ENCODE peak calls at places on chromosomes 2 and 18, in nine cellular contexts. X is endodermal cell, O is suprapubic skin, A is spleen, D is GM23248, S is brain microvascular endothelial cell, M is upper lobe of right lung, J is lower lobe of right lung, E is fibroblast of lung. N is an unnamed sample.
A peak's percentile ranks its signal among the peaks of the same experiment; 100 is the strongest.

GRCh38 chr2:118492335-118492734 is 355.1 kb downstream of the EN1 start:
- DNase-seq in O (no peak), J (no peak), M (no peak), D (no peak), X (peak; percentile 10), A (no peak), S (peak; percentile 2), E (peak; percentile 20), N (peak; percentile 29)

GRCh38 chr2:67338601-67339233 is 58.4 kb upstream of the ETAA1 start:
- DNase-seq in O (no peak), S (no peak), J (no peak), M (no peak), E (no peak), D (no peak), X (no peak), A (no peak), N (no peak)

GRCh38 chr2:31420936-31421335 is 6.4 kb upstream of the XDH start:
- DNase-seq in O (no peak), D (peak; percentile 28), J (no peak), X (no peak), S (no peak), M (no peak), E (peak; percentile 50), A (no peak), N (peak; percentile 15)

GRCh38 chr18:51559198-51559901 is 361.9 kb upstream of the MEX3C start:
- DNase-seq in S (no peak), A (no peak), M (no peak), X (peak; percentile 61), J (no peak), O (no peak), D (no peak), E (peak; percentile 14), N (no peak)

GRCh38 chr2:98258906-98259305 is 87.3 kb upstream of the CNGA3 start:
- DNase-seq in S (no peak), O (no peak), E (no peak), A (no peak), M (no peak), D (no peak), X (no peak), J (no peak), N (no peak)

GRCh38 chr2:15307526-15307925 is 253.6 kb downstream of the NBAS start:
- DNase-seq in A (no peak), M (no peak), J (no peak), D (peak; percentile 7), X (no peak), O (no peak), S (no peak), E (no peak), N (no peak)

GRCh38 chr2:55511508-55512124 is 7.9 kb upstream of the CFAP36 start:
- DNase-seq in D (peak; percentile 65), J (no peak), M (no peak), S (peak; percentile 30), X (peak; percentile 72), A (no peak), E (peak; percentile 43), O (no peak), N (peak; percentile 58)

GRCh38 chr18:77077836-77078456 is 54.6 kb downstream of the MBP start:
- DNase-seq in A (no peak), M (no peak), S (peak; percentile 78), E (peak; percentile 79), X (no peak), J (no peak), O (no peak), D (peak; percentile 66), N (peak; percentile 23)

GRCh38 chr2:234674781-234675201 is 177.9 kb upstream of the ARL4C start:
- DNase-seq in S (peak; percentile 74), A (no peak), J (no peak), O (no peak), X (peak; percentile 15), D (peak; percentile 74), E (peak; percentile 82), M (no peak), N (peak; percentile 38)

GRCh38 chr2:158357122-158357521 is 99.4 kb downstream of the CCDC148 start:
- DNase-seq in D (no peak), M (no peak), J (no peak), A (no peak), X (no peak), O (no peak), S (no peak), E (no peak), N (no peak)
- H3K27me3 ChIP-seq in D (no peaks in the 10 kb centered on the region), M (no peaks in the 10 kb centered on the region), J (no peaks in the 10 kb centered on the region), A (no peaks in the 10 kb centered on the region), X (no peaks in the 10 kb centered on the region), O (no peaks in the 10 kb centered on the region), S (no peaks in the 10 kb centered on the region), E (no peaks in the 10 kb centered on the region), N (no peaks in the 10 kb centered on the region)

DNA sequence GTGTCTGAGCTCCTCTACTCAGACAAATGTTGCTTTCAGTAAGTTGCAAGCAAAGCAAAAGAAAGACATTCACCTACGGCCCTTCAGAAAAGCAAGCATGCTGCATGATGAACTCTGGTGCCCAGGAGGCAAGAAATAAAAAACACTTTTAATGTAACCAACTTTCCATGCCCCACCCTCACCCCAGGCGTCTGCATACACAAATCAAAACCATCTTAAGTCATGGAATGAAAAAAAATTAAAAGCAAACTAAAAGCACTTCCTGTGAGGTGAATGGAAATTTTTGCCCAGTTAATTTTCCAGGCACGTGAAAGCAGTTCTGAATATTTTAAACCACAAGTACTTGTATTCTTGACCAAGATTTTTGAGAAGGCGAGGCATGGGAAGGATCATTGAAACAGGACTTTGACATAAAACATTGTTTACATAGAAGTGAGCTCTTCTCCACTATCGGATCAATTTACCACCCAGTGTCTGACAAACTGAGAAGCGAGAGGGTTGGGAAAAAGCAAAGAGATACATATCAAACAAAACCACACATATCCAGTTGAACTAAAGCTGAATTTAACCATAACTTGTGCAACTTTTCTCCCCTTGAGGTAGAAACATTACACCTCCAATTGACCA is 2.4 kb upstream of the ICOS start:
- DNase-seq in J (no peak), S (no peak), X (no peak), O (no peak), D (peak; percentile 8), M (no peak), A (no peak), E (no peak), N (no peak)
- H3K4me3 ChIP-seq in J (no peak overlapping the region), S (no peak overlapping the region), X (no peak overlapping the region), O (no peak overlapping the region), D (no peak overlapping the region), M (no peak overlapping the region), A (no peak overlapping the region), E (no peak overlapping the region), N (no peak overlapping the region)

DNA sequence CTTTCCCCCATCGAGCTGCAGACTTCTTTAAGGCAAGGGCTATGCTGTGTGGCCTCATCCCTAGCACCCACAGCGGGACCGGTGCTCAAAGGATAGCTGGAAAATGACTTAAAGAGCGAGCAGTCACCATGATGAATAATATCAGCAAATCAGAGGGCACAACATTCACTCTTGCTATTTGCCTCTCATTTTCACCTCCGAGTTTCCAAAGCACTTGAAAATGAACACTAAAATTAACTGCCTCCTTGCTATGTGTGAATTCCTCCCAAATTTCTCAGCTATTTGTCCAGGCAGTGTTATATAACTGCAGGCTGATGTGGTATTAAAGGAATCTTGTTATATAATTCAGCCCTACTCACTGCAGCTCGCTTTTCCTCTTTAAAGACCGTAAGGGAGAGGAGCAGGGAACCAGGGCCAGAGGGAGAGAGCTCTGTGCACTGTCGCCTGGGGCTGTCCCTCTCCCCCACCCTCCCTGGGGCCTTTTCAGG is 1.5 kb downstream of the CYS1 start:
- DNase-seq in S (no peak), E (peak; percentile 51), J (no peak), O (no peak), D (no peak), A (no peak), M (no peak), X (no peak), N (no peak)
- H3K27me3 ChIP-seq in S (peaks cover 49% of the 10 kb centered on the region), E (peaks cover 32% of the 10 kb centered on the region), J (peaks cover 64% of the 10 kb centered on the region), O (peaks cover 64% of the 10 kb centered on the region), D (peaks cover 30% of the 10 kb centered on the region), A (peaks cover 49% of the 10 kb centered on the region), M (peaks cover 49% of the 10 kb centered on the region), X (peaks cover 89% of the 10 kb centered on the region), N (peaks cover 20% of the 10 kb centered on the region)

GRCh38 chr18:28048612-28049011 is 128.3 kb downstream of the CDH2 start:
- DNase-seq in O (no peak), E (no peak), A (no peak), D (no peak), S (no peak), X (no peak), J (no peak), M (no peak), N (no peak)
- H3K4me3 ChIP-seq in O (no peak overlapping the region), E (no peak overlapping the region), A (no peak overlapping the region), D (peak overlapping the region; percentile 20), S (no peak overlapping the region), X (no peak overlapping the region), J (no peak overlapping the region), M (no peak overlapping the region), N (no peak overlapping the region)

N was measured in bronchial epithelial cell.